ENCODE peak calls at places on chromosomes 13 and 19, in six cellular contexts. P, T, W, M, I and E are unnamed samples.

GRCh38 chr13:49418206-49418605 is 25.7 kb downstream of the CAB39L start:
- DNase-seq in P (no peak), M (no peak), I (no peak), T (no peak), W (no peak), E (no peak)

GRCh38 chr19:32223595-32224370 is 121.6 kb upstream of the ZNF507 start:
- DNase-seq in T (no peak), I (no peak), P (no peak), M (peak; percentile 9), W (no peak), E (no peak)

GRCh38 chr13:76837811-76838210 is 48.4 kb downstream of the KCTD12 start:
- DNase-seq in T (no peak), M (no peak), P (peak; percentile 32), I (no peak), W (peak; percentile 65), E (no peak)

GRCh38 chr19:29679598-29680210 is 14.4 kb downstream of the PLEKHF1 start:
- DNase-seq in I (no peak), P (no peak), T (no peak), W (no peak), M (no peak), E (no peak)

GRCh38 chr19:40567750-40568494 is 8.8 kb upstream of the SHKBP1 start:
- DNase-seq in I (no peak), T (no peak), W (no peak), P (no peak), M (no peak), E (no peak)

GRCh38 chr13:112619730-112620639 is 32.0 kb upstream of the TUBGCP3 start:
- DNase-seq in T (peak; percentile 50), M (peak; percentile 55), W (peak; percentile 33), I (no peak), P (no peak), E (peak; percentile 88)

GRCh38 chr13:106349080-106349841 is 186.2 kb downstream of the EFNB2 start:
- DNase-seq in M (peak; percentile 85), W (no peak), T (peak; percentile 57), I (peak; percentile 69), P (peak; percentile 34), E (no peak)

GRCh38 chr19:30516111-30516510 is 143.9 kb downstream of the ZNF536 start:
- DNase-seq in W (no peak), I (no peak), M (no peak), T (no peak), P (no peak), E (no peak)

GRCh38 chr19:38141108-38141507 is 82.9 kb downstream of the DPF1 start:
- DNase-seq in M (no peak), I (no peak), T (no peak), P (no peak), W (no peak), E (no peak)

GRCh38 chr19:16625183-16625958 is 2.6 kb downstream of the MED26 start:
- DNase-seq in T (no peak), M (peak; percentile 55), P (no peak), I (no peak), W (no peak), E (no peak)

GRCh38 chr13:91174886-91175501 is 172.5 kb upstream of the MIR17HG start:
- DNase-seq in W (no peak), I (peak; percentile 56), P (no peak), M (no peak), T (no peak), E (no peak)
- H3K4me3 ChIP-seq in W (no peak overlapping the region), I (peak overlapping the region; percentile 41), P (no peak overlapping the region), M (peak overlapping the region; percentile 20), T (peak overlapping the region; percentile 46), E (peak overlapping the region; percentile 38)

GRCh38 chr19:4138445-4138844 is 14.5 kb upstream of the MAP2K2 start:
- DNase-seq in I (no peak), T (no peak), W (no peak), M (no peak), P (no peak), E (no peak)

GRCh38 chr19:4140237-4140711 is 13.2 kb upstream of the CREB3L3 start:
- DNase-seq in M (peak; percentile 62), I (no peak), T (peak; percentile 34), P (peak; percentile 72), W (peak; percentile 79), E (no peak)

GRCh38 chr19:4134351-4134750 is 10.4 kb upstream of the MAP2K2 start:
- DNase-seq in I (no peak), M (no peak), W (peak; percentile 30), T (no peak), P (no peak), E (no peak)

GRCh38 chr19:4139614-4140236 is 13.7 kb upstream of the CREB3L3 start:
- DNase-seq in M (peak; percentile 51), P (peak; percentile 31), W (peak; percentile 55), T (no peak), I (peak; percentile 92), E (no peak)

GRCh38 chr19:4136680-4137088 is 12.8 kb upstream of the MAP2K2 start:
- DNase-seq in P (no peak), I (no peak), W (no peak), M (no peak), T (no peak), E (no peak)
- H3K4me3 ChIP-seq in P (no peak overlapping the region), I (no peak overlapping the region), W (no peak overlapping the region), M (no peak overlapping the region), T (no peak overlapping the region), E (no peak overlapping the region)

DNA sequence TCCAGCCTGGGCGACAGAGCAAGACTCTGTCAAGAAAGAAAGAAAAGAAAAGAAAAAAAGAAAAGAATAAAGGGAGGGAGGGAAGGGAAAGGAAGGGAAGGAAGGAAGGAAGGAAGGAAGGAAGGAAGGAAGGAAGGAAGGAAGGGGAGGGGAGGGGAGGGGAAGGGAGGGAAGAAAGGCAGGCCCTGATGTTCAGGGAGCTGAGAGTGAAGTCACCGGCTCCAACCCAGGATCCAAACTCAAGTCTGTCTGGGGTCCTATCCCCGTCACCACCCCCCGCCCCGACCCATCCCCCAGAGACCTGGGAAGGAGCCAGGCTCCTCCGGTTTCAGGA is 5.8 kb upstream of the RDH13 start:
- DNase-seq in W (no peak), T (no peak), I (no peak), P (no peak), M (no peak), E (no peak)
- H3K4me3 ChIP-seq in W (no peak overlapping the region), T (no peak overlapping the region), I (peak overlapping the region; percentile 43), P (no peak overlapping the region), M (peak overlapping the region; percentile 14), E (peak overlapping the region; percentile 24)

DNA sequence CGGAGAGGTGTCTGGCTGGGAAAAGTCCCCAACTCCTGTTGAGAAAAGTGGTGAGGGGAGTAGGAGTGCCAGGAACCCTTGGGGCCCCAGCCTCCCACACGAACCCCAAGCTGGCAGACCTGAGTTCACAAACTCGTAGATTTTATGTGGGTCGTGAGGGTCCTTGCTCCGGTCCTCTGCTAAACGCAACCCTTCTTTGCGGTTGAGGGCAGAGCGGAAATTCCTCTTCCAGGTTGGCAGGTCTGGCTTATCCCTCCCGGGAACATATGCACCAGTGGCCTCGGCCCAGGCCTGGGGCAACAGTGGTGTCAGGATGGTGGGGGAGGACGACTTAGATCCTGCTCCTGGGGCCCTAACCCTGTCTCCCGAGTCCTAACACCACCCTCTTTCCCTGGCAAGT is 2.4 kb downstream of the IRF3 start:
- DNase-seq in P (no peak), T (no peak), I (no peak), M (no peak), W (no peak), E (no peak)
- H3K4me3 ChIP-seq in P (no peak overlapping the region), T (no peak overlapping the region), I (no peak overlapping the region), M (no peak overlapping the region), W (no peak overlapping the region), E (no peak overlapping the region)

GRCh38 chr19:8259142-8259921 is 48.8 kb downstream of the CD320 start:
- DNase-seq in W (no peak), M (no peak), T (no peak), I (no peak), P (no peak), E (no peak)
- H3K4me3 ChIP-seq in W (no peak overlapping the region), M (no peak overlapping the region), T (no peak overlapping the region), I (no peak overlapping the region), P (no peak overlapping the region), E (no peak overlapping the region)

GRCh38 chr19:55451522-55452380 is 8.7 kb upstream of the SHISA7 start:
- DNase-seq in T (no peak), I (no peak), W (no peak), P (no peak), M (no peak), E (no peak)
- H3K4me3 ChIP-seq in T (no peak overlapping the region), I (peak overlapping the region; percentile 10), W (no peak overlapping the region), P (peak overlapping the region; percentile 9), M (no peak overlapping the region), E (peak overlapping the region; percentile 19)

GRCh38 chr19:46015961-46016425 is 6.9 kb downstream of the PGLYRP1 start:
- DNase-seq in T (no peak), P (no peak), I (no peak), W (no peak), M (no peak), E (no peak)
- H3K4me3 ChIP-seq in T (peak overlapping the region; percentile 58), P (peak overlapping the region; percentile 58), I (peak overlapping the region; percentile 71), W (peak overlapping the region; percentile 67), M (peak overlapping the region; percentile 48), E (peak overlapping the region; percentile 78)

DNA sequence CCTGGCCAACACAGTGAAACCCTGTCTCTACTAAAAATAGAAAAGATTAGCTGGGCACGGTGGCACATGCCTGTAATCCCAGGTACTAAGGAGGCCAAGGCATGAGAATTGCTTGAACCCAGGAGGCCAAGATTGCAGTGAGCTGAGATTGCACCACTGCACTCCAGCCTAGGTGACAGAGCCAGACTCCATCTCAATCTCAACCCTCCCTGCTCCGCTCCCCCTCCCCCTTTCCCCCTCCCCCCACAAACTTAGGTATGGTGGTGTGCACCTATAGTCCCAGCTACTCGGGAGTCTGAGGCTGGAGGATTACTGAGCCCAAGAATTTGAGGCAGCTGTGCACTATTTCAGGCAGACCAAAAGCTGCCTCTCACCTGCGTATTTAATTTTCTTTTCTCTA is 21.6 kb upstream of the RNF113B start:
- DNase-seq in W (no peak), M (no peak), I (no peak), P (no peak), T (no peak), E (no peak)
- H3K4me3 ChIP-seq in W (no peak overlapping the region), M (no peak overlapping the region), I (no peak overlapping the region), P (no peak overlapping the region), T (no peak overlapping the region), E (no peak overlapping the region)

GRCh38 chr19:13164370-13165090 is 14.3 kb downstream of the IER2 start:
- DNase-seq in M (peak; percentile 84), P (peak; percentile 61), I (peak; percentile 80), W (peak; percentile 45), T (no peak), E (no peak)
- H3K4me3 ChIP-seq in M (peak overlapping the region; percentile 7), P (no peak overlapping the region), I (peak overlapping the region; percentile 52), W (peak overlapping the region; percentile 22), T (peak overlapping the region; percentile 32), E (peak overlapping the region; percentile 50)

DNA sequence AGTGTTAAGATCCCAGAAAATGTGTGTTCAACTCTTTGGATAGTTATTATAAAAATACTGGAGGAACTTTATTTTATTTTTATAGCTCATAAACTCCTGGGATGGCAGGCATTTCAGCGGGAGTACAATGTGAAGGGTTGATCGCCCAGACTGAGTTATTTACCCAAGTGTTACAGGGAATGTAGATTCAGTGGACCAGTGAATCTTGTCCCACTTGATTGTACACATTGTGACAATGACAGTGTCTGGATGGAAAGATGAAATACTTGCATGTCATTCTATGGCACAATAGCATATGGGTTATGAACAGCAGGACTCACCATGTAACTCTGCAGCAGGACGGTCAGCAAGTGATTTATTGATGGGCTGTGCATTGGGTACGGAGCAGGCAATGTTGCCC is 20.3 kb downstream of the OLFM4 start:
- DNase-seq in M (no peak), I (no peak), W (no peak), T (no peak), P (no peak), E (no peak)
- H3K4me3 ChIP-seq in M (no peak overlapping the region), I (no peak overlapping the region), W (no peak overlapping the region), T (no peak overlapping the region), P (no peak overlapping the region), E (no peak overlapping the region)